ENCODE peak calls at places on chromosomes 1 and 21, in six cellular contexts. O, X, D, E, M and G are unnamed samples.

GRCh38 chr1:172390620-172391491 is 29.6 kb upstream of the C1orf105 start:
- DNase-seq in O (no peak), X (no peak), D (peak), E (peak), M (no peak), G (no peak)

GRCh38 chr1:154886281-154887036 is 16.4 kb upstream of the KCNN3 start:
- DNase-seq in O (no peak), X (no peak), D (no peak), E (peak), M (peak), G (no peak)

GRCh38 chr1:16905856-16906702 is 10.3 kb downstream of the RNU1-2 start:
- DNase-seq in O (no peak), X (no peak), D (no peak), E (no peak), M (peak), G (no peak)

GRCh38 chr1:21749109-21749508 is 33.8 kb downstream of the USP48 start:
- DNase-seq in O (no peak), X (no peak), D (no peak), E (no peak), M (no peak), G (no peak)

GRCh38 chr1:113813218-113813617 is 942 bp upstream of the RSBN1 start:
- DNase-seq in O (no peak), X (no peak), D (no peak), E (no peak), M (peak), G (no peak)

GRCh38 chr1:182552527-182552926 is 36.5 kb downstream of the RNASEL start:
- DNase-seq in O (no peak), X (no peak), D (no peak), E (no peak), M (no peak), G (no peak)

GRCh38 chr1:72693376-72693775 is 411.0 kb upstream of the NEGR1 start:
- DNase-seq in O (no peak), X (no peak), D (no peak), E (no peak), M (no peak), G (no peak)

GRCh38 chr1:229355661-229356060 is 12.8 kb upstream of the CCSAP start:
- DNase-seq in O (no peak), X (no peak), D (no peak), E (no peak), M (no peak), G (no peak)

GRCh38 chr1:202835548-202836072 is 24.9 kb downstream of the PCAT6 start:
- DNase-seq in O (no peak), X (no peak), D (no peak), E (no peak), M (no peak), G (no peak)

GRCh38 chr21:44420416-44421205 is 34.7 kb upstream of the LRRC3 start:
- DNase-seq in O (no peak), X (no peak), D (no peak), E (peak), M (no peak), G (no peak)

GRCh38 chr1:201573923-201574322 is 35.0 kb downstream of the NAV1 start:
- DNase-seq in O (no peak), X (no peak), D (no peak), E (no peak), M (no peak), G (no peak)

DNA sequence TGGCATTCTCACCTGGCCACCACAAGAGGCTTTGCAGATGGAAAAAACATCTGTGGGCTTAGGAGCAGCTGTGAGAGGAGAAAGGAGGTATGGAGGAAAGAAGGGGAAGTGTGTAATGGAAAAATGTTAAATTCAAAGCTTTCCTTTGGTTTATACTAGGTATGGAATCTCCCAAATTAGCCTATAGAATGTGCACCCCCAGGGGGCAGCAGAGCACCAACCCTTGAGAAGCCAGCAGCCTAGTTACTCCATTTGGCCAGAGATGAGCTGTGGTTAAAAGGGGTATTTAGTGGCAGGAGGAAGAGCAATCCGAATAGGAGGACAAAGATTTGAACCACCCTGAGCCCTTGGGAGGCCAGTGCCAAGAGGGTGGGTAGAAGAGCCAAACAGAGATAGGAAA is 97.5 kb upstream of the CTTNBP2NL start:
- DNase-seq in O (peak), X (peak), D (no peak), E (no peak), M (peak), G (no peak)
- TF ChIP-seq CTCF in O (peak), X (no peak), D (peak), E (no peak), M (peak), G (peak)

DNA sequence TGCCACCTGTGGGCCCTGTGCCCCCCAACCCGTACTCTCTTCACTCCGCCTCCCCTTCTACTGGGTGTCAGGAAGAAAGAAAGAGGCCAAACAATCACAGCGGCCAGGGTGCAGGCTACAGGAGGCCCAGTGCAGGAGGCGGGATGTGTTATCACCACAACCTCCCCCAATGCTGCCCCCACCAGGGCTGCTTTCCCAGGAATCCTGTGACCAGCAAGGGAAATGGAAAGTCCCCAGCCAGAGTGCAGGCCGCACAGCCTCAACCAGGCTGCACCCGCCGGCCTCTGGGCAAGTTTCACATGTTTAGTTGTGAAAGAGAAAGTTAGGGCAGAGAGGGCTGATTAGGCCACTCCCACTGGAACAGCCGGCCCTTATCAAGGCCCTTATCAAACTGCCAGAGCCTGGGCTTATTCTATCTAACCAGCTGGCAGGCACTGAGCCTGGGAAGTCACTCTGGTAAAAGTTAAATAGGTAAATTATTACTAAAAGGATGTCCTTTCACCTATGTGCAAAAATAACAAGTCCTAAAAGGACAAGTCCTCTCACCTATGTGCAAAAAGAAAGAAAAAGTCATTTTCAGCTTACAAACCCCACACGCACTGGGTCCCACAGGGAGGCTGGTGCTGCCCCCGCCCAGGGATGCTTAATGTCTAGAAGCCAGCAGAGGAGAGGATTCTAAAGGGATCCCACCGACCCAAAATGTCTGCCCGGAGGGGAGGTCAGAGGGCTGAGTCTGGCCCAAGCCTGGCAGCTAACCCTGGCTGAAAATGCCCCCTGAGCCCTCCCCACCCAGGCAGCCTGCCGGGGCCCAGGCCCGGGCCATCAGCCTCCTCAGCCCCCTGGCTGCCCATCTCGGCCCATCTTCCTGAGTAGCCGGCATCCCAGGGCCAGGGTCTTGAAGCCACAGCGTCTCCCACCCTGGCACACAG is 33.7 kb downstream of the ACOT7 start:
- DNase-seq in O (no peak), X (peak), D (peak), E (peak), M (peak), G (no peak)
- TF ChIP-seq POLR2A in O (no peak), X (no peak), D (no peak), E (no peak), M (no peak), G (no peak)

GRCh38 chr1:937521-937920 is 13.8 kb downstream of the SAMD11 start:
- DNase-seq in O (no peak), X (no peak), D (no peak), E (no peak), M (no peak), G (no peak)

GRCh38 chr1:936348-936747 is 12.6 kb downstream of the SAMD11 start:
- DNase-seq in O (no peak), X (no peak), D (no peak), E (no peak), M (no peak), G (no peak)

GRCh38 chr1:934991-935750 is 11.4 kb downstream of the SAMD11 start:
- DNase-seq in O (no peak), X (no peak), D (no peak), E (no peak), M (no peak), G (no peak)

GRCh38 chr1:936865-937264 is 13.1 kb downstream of the SAMD11 start:
- DNase-seq in O (no peak), X (no peak), D (no peak), E (no peak), M (no peak), G (no peak)

DNA sequence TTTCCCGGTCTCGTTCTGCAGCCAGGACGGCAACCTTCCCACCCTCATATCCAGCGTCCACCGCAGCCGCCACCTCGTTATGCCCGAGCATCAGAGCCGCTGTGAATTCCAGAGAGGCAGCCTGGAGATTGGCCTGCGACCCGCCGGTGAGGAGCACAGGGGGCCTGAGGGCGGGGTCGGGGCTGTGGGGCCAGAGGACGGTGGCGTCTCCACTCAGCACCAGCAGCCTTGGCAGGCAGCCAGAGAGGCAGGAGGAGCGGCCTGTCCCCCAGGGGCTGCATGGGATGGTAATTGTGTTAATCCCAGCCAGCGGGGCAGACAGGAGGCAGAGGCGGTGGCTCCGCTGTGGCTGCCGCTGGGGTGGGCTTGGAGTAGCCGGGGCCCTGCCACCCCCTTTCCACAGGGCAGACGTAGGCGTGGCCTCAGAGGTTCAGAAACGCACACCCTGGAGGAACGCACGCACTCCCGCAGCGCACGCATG is 12.1 kb downstream of the SAMD11 start:
- DNase-seq in O (no peak), X (no peak), D (peak), E (no peak), M (peak), G (no peak)
- H3K4me3 ChIP-seq in O (no peak), X (no peak), D (no peak), E (no peak), M (no peak), G (no peak)

GRCh38 chr1:157770442-157771043 is 6.4 kb downstream of the FCRL2 start:
- DNase-seq in O (peak), X (no peak), D (no peak), E (no peak), M (no peak), G (no peak)
- TF ChIP-seq CTCF in O (peak), X (no peak), D (no peak), E (no peak), M (no peak), G (no peak)